ENCODE peak calls at places on chromosomes 11 and 22, in nine cellular contexts. W is KBM-7; A is activated CD8-positive, alpha-beta T cell treated with anti-CD3 and anti-CD28 coated beads for 36 hours; Z is osteocyte; K is amygdala; U is non-pigmented ciliary epithelial cell; O is astrocyte of the spinal cord; Y is stimulated activated CD8-positive, alpha-beta memory T cell treated with anti-CD3 and anti-CD28 coated beads, Interleukin-15, amount 100 ng/mL, for 4 hours; H is esophagus squamous epithelium. F is an unnamed sample.

GRCh38 chr11:123454060-123454651 is 24.1 kb downstream of the GRAMD1B start:
- DNase-seq in W (peak), U (no peak), Z (no peak), O (peak), Y (no peak), K (no peak), H (no peak), A (peak), F (no peak)

GRCh38 chr22:46737105-46737975 is 712 bp downstream of the CERK start:
- DNase-seq in W (peak), K (peak), A (peak), U (no peak), O (peak), Y (no peak), H (no peak), Z (no peak), F (no peak)

GRCh38 chr11:122853971-122854446 is 15.7 kb downstream of the CRTAM start:
- DNase-seq in O (peak), A (peak), Y (no peak), K (no peak), H (no peak), U (no peak), W (peak), Z (no peak), F (peak)

GRCh38 chr11:17700991-17701390 is 18.4 kb upstream of the MYOD1 start:
- DNase-seq in A (no peak), W (no peak), O (no peak), U (no peak), Y (no peak), Z (no peak), H (no peak), K (no peak), F (no peak)

GRCh38 chr11:125404136-125404810 is 91.8 kb downstream of the FEZ1 start:
- DNase-seq in Z (no peak), Y (no peak), W (no peak), U (no peak), K (no peak), A (no peak), H (no peak), O (no peak), F (no peak)

GRCh38 chr22:29609139-29609538 is 5.7 kb downstream of the NF2 start:
- DNase-seq in Y (no peak), O (no peak), W (peak), Z (no peak), K (no peak), A (no peak), U (no peak), H (no peak), F (no peak)

GRCh38 chr11:95835351-95835750 is 45.1 kb downstream of the CEP57 start:
- DNase-seq in O (peak), W (no peak), H (no peak), Z (no peak), K (no peak), U (no peak), Y (no peak), A (no peak), F (peak)

GRCh38 chr11:23956586-23956985 is 540.3 kb upstream of the LUZP2 start:
- DNase-seq in A (no peak), W (no peak), H (no peak), O (peak), Z (no peak), Y (no peak), K (no peak), U (no peak), F (no peak)

F was measured in tibial nerve.